ENCODE peak calls at places on chromosomes 2 and 18, in six cellular contexts. Q is GM23338, S is HCT116, G is MM.1S, D is PC-9, Z is GM23248. M is an unnamed sample. For H3K9me2, the result is how much of the 10 kb centered on the place peaks cover.

GRCh38 chr18:57813245-57813644 is 10.1 kb upstream of the ATP8B1 start:
- DNase-seq in Q (no peak), G (no peak), D (peak), Z (peak), S (peak), M (no peak)

GRCh38 chr2:18612133-18612532 is 22.8 kb upstream of the NT5C1B start:
- DNase-seq in Q (no peak), G (no peak), Z (no peak), S (no peak), D (no peak), M (no peak)

GRCh38 chr2:241286348-241287090 is 29.0 kb downstream of the HDLBP start:
- DNase-seq in D (no peak), G (no peak), Q (no peak), Z (no peak), S (no peak), M (no peak)

GRCh38 chr2:233816334-233816733 is 38.0 kb downstream of the HJURP start:
- DNase-seq in Z (no peak), Q (no peak), G (no peak), S (no peak), D (no peak), M (no peak)

GRCh38 chr2:229445013-229445412 is 173.9 kb upstream of the PID1 start:
- DNase-seq in Z (peak), Q (peak), S (peak), D (peak), G (no peak), M (peak)

GRCh38 chr2:43032248-43032893 is 194.0 kb downstream of the ZFP36L2 start:
- DNase-seq in S (no peak), Z (peak), D (no peak), Q (no peak), G (no peak), M (peak)

GRCh38 chr2:218152777-218153176 is 14.0 kb downstream of the CXCR1 start:
- DNase-seq in Z (no peak), S (peak), G (no peak), Q (no peak), D (peak), M (no peak)

GRCh38 chr18:75546964-75547363 is 119.5 kb upstream of the SMIM21 start:
- DNase-seq in S (no peak), Q (peak), D (no peak), Z (no peak), G (no peak), M (no peak)

GRCh38 chr18:28831476-28831875 is 654.5 kb upstream of the CDH2 start:
- DNase-seq in Z (peak), D (no peak), Q (no peak), S (no peak), G (peak), M (no peak)

GRCh38 chr2:117987121-117987520 is 26.7 kb downstream of the CCDC93 start:
- DNase-seq in D (no peak), Q (no peak), S (no peak), Z (no peak), G (no peak), M (no peak)

GRCh38 chr2:236585966-236586365 is 16.3 kb downstream of the ACKR3 start:
- DNase-seq in Z (no peak), S (no peak), G (no peak), D (no peak), Q (no peak), M (no peak)

GRCh38 chr2:168136392-168136977 is 110.9 kb downstream of the STK39 start:
- DNase-seq in G (peak), Q (peak), S (peak), Z (peak), D (no peak), M (no peak)

GRCh38 chr2:84879595-84880394 is 1.1 kb downstream of the TRABD2A start:
- DNase-seq in D (no peak), S (no peak), Z (peak), Q (peak), G (no peak), M (peak)

GRCh38 chr2:60334610-60335009 is 218.8 kb downstream of the BCL11A start:
- DNase-seq in D (no peak), Q (no peak), S (no peak), G (no peak), Z (no peak), M (no peak)

GRCh38 chr2:205680067-205680466 is 2.2 kb upstream of the NRP2 start:
- DNase-seq in G (peak), S (peak), Z (peak), D (peak), Q (peak), M (peak)

GRCh38 chr2:173191601-173192000 is 116.0 kb downstream of the MAP3K20 start:
- DNase-seq in S (no peak), Z (peak), G (no peak), Q (peak), D (peak), M (no peak)

GRCh38 chr2:69309336-69310048 is 77.5 kb downstream of the GFPT1 start:
- DNase-seq in Q (peak), D (peak), Z (peak), S (no peak), G (no peak), M (peak)

GRCh38 chr2:233281986-233282603 is 25.5 kb upstream of the SAG start:
- DNase-seq in Z (no peak), S (no peak), G (no peak), Q (no peak), D (no peak), M (no peak)

GRCh38 chr18:58590231-58590630 is 38.7 kb downstream of the ALPK2 start:
- DNase-seq in S (no peak), G (no peak), Z (peak), D (no peak), Q (peak), M (peak)

GRCh38 chr2:127165539-127165935 is 54.6 kb downstream of the CYP27C1 start:
- DNase-seq in D (peak), Z (no peak), S (no peak), Q (no peak), G (peak), M (no peak)

GRCh38 chr18:3485153-3486149 is 35.5 kb downstream of the TGIF1 start:
- DNase-seq in D (no peak), S (no peak), G (no peak), Q (no peak), Z (no peak), M (no peak)

GRCh38 chr2:199457147-199458016 is at the start of gene SATB2:
- DNase-seq in D (peak), Z (peak), S (peak), Q (no peak), G (peak), M (peak)

GRCh38 chr2:204664708-204665121 is 119.4 kb downstream of the PARD3B start:
- DNase-seq in S (no peak), G (no peak), Q (peak), D (peak), Z (peak), M (no peak)

GRCh38 chr2:217142649-217143266 is 282.9 kb upstream of the TNP1 start:
- DNase-seq in S (peak), Z (peak), G (no peak), D (no peak), Q (peak), M (peak)

GRCh38 chr2:20129320-20130274 is 78.2 kb upstream of the LAPTM4A start:
- DNase-seq in Z (no peak), D (no peak), G (peak), S (no peak), Q (no peak), M (no peak)

GRCh38 chr2:31384351-31384750 is 30.2 kb downstream of the XDH start:
- DNase-seq in S (peak), Z (peak), Q (no peak), D (peak), G (no peak), M (peak)

GRCh38 chr18:51051105-51051712 is 21.2 kb downstream of the SMAD4 start:
- DNase-seq in S (peak), Z (peak), Q (peak), G (peak), D (no peak), M (peak)

GRCh38 chr2:160473508-160474318 is 19.9 kb downstream of the RBMS1 start:
- DNase-seq in D (no peak), S (no peak), G (no peak), Q (no peak), Z (peak), M (no peak)

GRCh38 chr2:119230630-119231185 is 7.1 kb downstream of the STEAP3 start:
- DNase-seq in D (no peak), G (no peak), S (no peak), Z (peak), Q (peak), M (no peak)

GRCh38 chr18:13048061-13048605 is 57.0 kb downstream of the CEP192 start:
- DNase-seq in D (no peak), G (no peak), S (no peak), Q (no peak), Z (no peak), M (no peak)

GRCh38 chr18:75864816-75865215 is 437.3 kb upstream of the SMIM21 start:
- DNase-seq in D (no peak), S (no peak), Q (no peak), G (no peak), Z (no peak), M (no peak)

GRCh38 chr2:218883491-218884490 is 3.1 kb downstream of the WNT10A start:
- DNase-seq in S (no peak), G (peak), D (no peak), Z (peak), Q (peak), M (peak)

GRCh38 chr2:98487806-98488189 is 43.1 kb downstream of the INPP4A start:
- DNase-seq in G (peak), Q (peak), S (peak), Z (peak), D (peak), M (peak)

GRCh38 chr2:238808761-238809160 is 39.1 kb upstream of the TWIST2 start:
- DNase-seq in Z (peak), G (no peak), D (no peak), Q (no peak), S (no peak), M (no peak)

GRCh38 chr2:237694423-237695194 is 67.2 kb downstream of the LRRFIP1 start:
- DNase-seq in G (peak), Z (no peak), Q (no peak), D (no peak), S (no peak), M (no peak)

GRCh38 chr2:120531863-120532600 is 186.1 kb downstream of the INHBB start:
- DNase-seq in Z (no peak), S (no peak), G (no peak), D (no peak), Q (no peak), M (no peak)

DNA sequence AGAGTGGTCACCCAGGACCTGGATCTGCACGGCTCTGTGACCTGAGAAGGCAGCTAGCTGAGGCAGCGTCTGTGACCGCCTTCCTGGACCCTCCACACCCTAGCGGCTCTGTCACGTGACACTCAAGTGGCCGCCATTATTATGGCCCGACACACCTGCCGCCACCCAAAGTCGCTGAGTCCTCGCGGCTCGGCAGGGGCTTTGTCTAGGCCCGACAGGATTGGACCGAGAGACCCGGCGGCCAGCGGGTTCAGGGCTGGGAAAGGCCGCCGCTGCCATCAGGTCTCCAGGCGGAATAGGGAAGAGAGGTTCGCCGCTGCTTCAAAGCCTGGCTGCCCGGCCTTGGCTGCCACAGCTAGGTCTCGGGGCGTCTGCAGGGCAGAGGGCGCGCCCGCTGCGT is 1162.5 kb upstream of the LRRTM1 start:
- DNase-seq in D (no peak), G (no peak), S (no peak), Q (no peak), Z (no peak), M (no peak)
- H3K9me2 ChIP-seq in D (under half), G (under half), S (under half), Q (under half), Z (under half), M (under half)

GRCh38 chr18:499351-500229 is 911 bp downstream of the COLEC12 start:
- DNase-seq in G (no peak), Z (peak), S (no peak), Q (peak), D (no peak), M (peak)
- TF ChIP-seq EZH2 in G (no peak), Z (no peak), S (no peak), Q (peak), D (no peak), M (peak)

DNA sequence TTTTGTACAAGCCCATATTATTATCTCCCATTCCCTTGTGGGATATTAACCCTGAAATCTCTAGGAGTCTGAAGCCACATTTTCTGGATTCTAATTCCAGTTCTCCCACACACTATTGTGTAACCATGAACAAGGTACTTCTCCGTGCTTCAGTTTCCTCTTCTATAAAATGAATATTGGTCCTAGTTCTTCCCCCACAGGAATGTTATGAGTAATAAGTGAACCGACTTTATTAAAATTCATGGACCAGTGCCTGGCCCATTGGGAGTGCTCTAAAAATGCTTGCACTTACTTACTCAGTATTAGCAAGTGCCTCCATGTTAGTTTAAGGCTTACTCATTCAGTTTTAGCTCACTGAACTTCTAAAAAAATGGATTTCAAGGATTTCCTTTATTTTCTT is 1.4 kb upstream of the ACMSD start:
- DNase-seq in G (no peak), S (no peak), Q (no peak), D (peak), Z (peak), M (no peak)
- H3K9me2 ChIP-seq in G (under half), S (under half), Q (under half), D (under half), Z (under half), M (under half)

DNA sequence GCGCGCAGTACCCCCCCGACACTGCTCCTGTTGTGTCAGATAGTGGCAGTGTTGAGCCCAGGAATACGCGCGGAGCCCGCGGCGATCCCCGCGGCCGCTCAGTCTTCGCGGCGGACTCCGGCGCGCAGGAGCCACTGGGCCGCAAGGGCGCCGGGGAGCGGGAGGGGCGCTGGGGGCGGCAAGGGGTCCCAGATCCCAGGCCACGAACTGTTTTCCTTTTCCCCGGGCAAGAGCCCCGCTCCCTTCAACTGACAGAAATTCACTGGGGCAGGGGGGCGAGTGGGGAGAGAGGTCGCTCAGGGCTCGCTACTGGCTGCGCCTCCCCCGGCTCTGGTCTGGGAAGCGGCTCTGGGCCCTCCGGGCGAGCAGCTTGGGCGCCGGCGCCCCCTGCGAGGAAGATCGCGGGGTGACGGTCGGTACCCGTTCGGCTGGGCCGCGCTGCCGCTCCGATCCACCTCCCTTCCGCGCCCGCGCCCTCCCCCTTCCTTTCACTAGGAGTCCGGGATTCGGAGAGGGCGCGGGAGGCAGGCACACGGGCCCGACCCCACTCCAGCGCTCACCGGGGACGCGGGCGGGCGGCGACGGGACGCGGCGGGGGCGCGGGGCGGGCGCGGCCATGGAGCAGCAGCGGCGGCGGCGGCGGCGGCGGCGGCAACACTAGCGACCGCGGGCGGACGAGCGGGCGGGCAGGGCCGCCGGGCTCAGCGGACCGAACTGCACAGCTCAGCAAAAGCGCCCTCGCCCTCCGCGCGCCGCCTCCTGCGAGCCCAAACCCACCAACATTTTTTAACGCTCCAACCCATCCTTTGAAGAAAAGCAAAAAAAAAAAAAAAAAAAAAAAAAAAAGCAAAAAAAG is 1.4 kb upstream of the SETBP1 start:
- DNase-seq in Z (peak), Q (peak), S (no peak), G (peak), D (peak), M (peak)
- TF ChIP-seq EZH2 in Z (no peak), Q (no peak), S (no peak), G (no peak), D (no peak), M (no peak)

M was measured in hepatocyte.